ENCODE peak calls at places on chromosome 17, in seven cellular contexts. D is fibroblast of lung, I is endothelial cell of umbilical vein, R is IMR-90, K is GM23248, Y is mammary epithelial cell, J is PC-3. O is an unnamed sample.

GRCh38 chr17:62750502-62751349 is 57.4 kb downstream of the MARCHF10 start:
- DNase-seq in D (peak; percentile 38), I (no peak), R (peak; percentile 24), K (no peak), Y (no peak), J (peak; percentile 75), O (no peak)

GRCh38 chr17:67578058-67578457 is 139.7 kb upstream of the NOL11 start:
- DNase-seq in D (no peak), I (no peak), R (no peak), K (no peak), Y (no peak), J (no peak), O (no peak)

GRCh38 chr17:17740627-17741237 is 59.5 kb downstream of the RAI1 start:
- DNase-seq in D (peak; percentile 67), I (no peak), R (no peak), K (no peak), Y (peak; percentile 61), J (no peak), O (peak; percentile 73)

GRCh38 chr17:37543527-37544122 is 53.9 kb downstream of the DUSP14 start:
- DNase-seq in D (no peak), I (no peak), R (no peak), K (no peak), Y (no peak), J (no peak), O (no peak)

GRCh38 chr17:38730526-38731379 is 612 bp downstream of the CISD3 start:
- DNase-seq in D (peak; percentile 44), I (peak; percentile 53), R (peak; percentile 42), K (peak; percentile 81), Y (peak; percentile 53), J (peak; percentile 46), O (no peak)

GRCh38 chr17:1000597-1001490 is 3.9 kb downstream of the TIMM22 start:
- DNase-seq in D (peak; percentile 53), I (peak; percentile 87), R (peak; percentile 74), K (peak; percentile 51), Y (no peak), J (no peak), O (peak; percentile 79)

GRCh38 chr17:1976000-1976682 is 49.0 kb downstream of the RTN4RL1 start:
- DNase-seq in D (no peak), I (no peak), R (no peak), K (no peak), Y (no peak), J (no peak), O (peak; percentile 53)

GRCh38 chr17:29136998-29137730 is 43.0 kb downstream of the MYO18A start:
- DNase-seq in D (peak; percentile 75), I (no peak), R (peak; percentile 79), K (peak; percentile 91), Y (no peak), J (peak; percentile 9), O (peak; percentile 95)

GRCh38 chr17:27217631-27218030 is 76.3 kb upstream of the WSB1 start:
- DNase-seq in D (no peak), I (no peak), R (no peak), K (no peak), Y (no peak), J (no peak), O (no peak)

GRCh38 chr17:49375544-49375943 is 13.5 kb upstream of the ZNF652 start:
- DNase-seq in D (no peak), I (no peak), R (no peak), K (no peak), Y (no peak), J (no peak), O (no peak)

GRCh38 chr17:49381793-49382192 is 19.7 kb upstream of the ZNF652 start:
- DNase-seq in D (no peak), I (no peak), R (no peak), K (no peak), Y (no peak), J (no peak), O (no peak)

GRCh38 chr17:49379926-49380325 is 17.9 kb upstream of the ZNF652 start:
- DNase-seq in D (peak; percentile 49), I (no peak), R (no peak), K (peak; percentile 28), Y (no peak), J (no peak), O (no peak)

GRCh38 chr17:49381033-49381432 is 19.0 kb upstream of the ZNF652 start:
- DNase-seq in D (no peak), I (no peak), R (no peak), K (no peak), Y (no peak), J (no peak), O (no peak)

GRCh38 chr17:49378311-49378710 is 16.3 kb upstream of the ZNF652 start:
- DNase-seq in D (no peak), I (no peak), R (no peak), K (no peak), Y (no peak), J (no peak), O (no peak)
- H4K20me1 ChIP-seq in D (no peaks in the 10 kb centered on the region), I (no peaks in the 10 kb centered on the region), R (no peaks in the 10 kb centered on the region), K (no peaks in the 10 kb centered on the region), Y (no peaks in the 10 kb centered on the region), J (no peaks in the 10 kb centered on the region), O (no peaks in the 10 kb centered on the region)

DNA sequence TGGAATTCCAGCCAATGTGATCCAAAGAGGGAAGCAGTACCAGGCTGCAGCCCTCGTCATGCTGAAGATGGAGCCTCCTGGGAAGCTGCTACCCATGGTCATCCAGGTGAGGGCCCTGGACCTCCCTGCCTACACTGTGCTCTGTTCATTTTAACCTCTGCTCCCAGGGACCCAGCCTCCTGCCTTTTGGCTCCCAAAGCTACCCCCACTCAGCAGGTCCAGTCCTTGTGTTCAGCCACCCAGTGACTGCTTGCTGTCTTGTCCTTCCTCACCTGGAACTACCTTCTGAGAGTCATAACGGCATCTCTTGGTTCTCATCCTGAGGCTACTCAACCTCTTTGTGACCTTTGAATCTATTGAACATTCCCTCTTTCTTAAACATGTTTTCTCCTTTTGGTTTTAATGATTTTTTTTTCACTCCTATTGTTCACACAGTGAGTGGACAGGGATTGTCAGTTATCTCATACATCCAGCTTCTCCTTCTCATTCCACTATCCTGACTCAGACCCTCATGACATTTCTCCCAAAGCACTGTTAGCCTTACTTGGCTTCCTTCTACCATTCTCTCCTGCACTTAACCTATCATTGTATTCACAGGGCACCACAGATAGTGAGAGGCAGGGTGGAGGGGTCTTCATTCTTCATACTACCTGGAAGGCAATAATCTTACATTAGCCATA is 53.3 kb downstream of the GOSR1 start:
- DNase-seq in D (peak; percentile 78), I (peak; percentile 47), R (peak; percentile 71), K (peak; percentile 79), Y (no peak), J (no peak), O (peak; percentile 97)
- H3K4me2 ChIP-seq in D (no peak overlapping the region), I (no peak overlapping the region), R (no peak overlapping the region), K (peak overlapping the region; percentile 47), Y (no peak overlapping the region), J (no peak overlapping the region), O (no peak overlapping the region)

GRCh38 chr17:81480140-81480917 is 32.3 kb downstream of the ACTG1 start:
- DNase-seq in D (peak; percentile 69), I (no peak), R (peak; percentile 76), K (peak; percentile 72), Y (no peak), J (peak; percentile 45), O (peak; percentile 97)
- H3K4me1 ChIP-seq in D (no peaks in the 10 kb centered on the region), I (peaks cover 9% of the 10 kb centered on the region), R (peaks cover 10% of the 10 kb centered on the region), K (no peaks in the 10 kb centered on the region), Y (peaks cover 16% of the 10 kb centered on the region), J (peaks cover 3% of the 10 kb centered on the region), O (peaks cover 15% of the 10 kb centered on the region)

GRCh38 chr17:21010705-21011596 is 31.9 kb downstream of the USP22 start:
- DNase-seq in D (no peak), I (no peak), R (no peak), K (no peak), Y (no peak), J (no peak), O (no peak)

GRCh38 chr17:21013983-21014382 is 28.8 kb downstream of the USP22 start:
- DNase-seq in D (no peak), I (no peak), R (no peak), K (no peak), Y (no peak), J (no peak), O (no peak)

GRCh38 chr17:21015564-21015963 is 27.2 kb downstream of the USP22 start:
- DNase-seq in D (no peak), I (no peak), R (no peak), K (no peak), Y (no peak), J (no peak), O (no peak)

GRCh38 chr17:21014498-21014897 is 28.3 kb downstream of the USP22 start:
- DNase-seq in D (no peak), I (no peak), R (no peak), K (no peak), Y (no peak), J (no peak), O (no peak)

GRCh38 chr17:21012736-21013135 is 30.1 kb downstream of the USP22 start:
- DNase-seq in D (no peak), I (no peak), R (no peak), K (no peak), Y (no peak), J (no peak), O (no peak)
- H4K20me1 ChIP-seq in D (no peaks in the 10 kb centered on the region), I (peaks cover 11% of the 10 kb centered on the region), R (peaks cover 93% of the 10 kb centered on the region), K (peaks cover 4% of the 10 kb centered on the region), Y (no peaks in the 10 kb centered on the region), J (peaks cover 73% of the 10 kb centered on the region), O (peaks cover 79% of the 10 kb centered on the region)

GRCh38 chr17:81254955-81255717 is 16.0 kb downstream of the NDUFAF8 start:
- DNase-seq in D (peak; percentile 77), I (peak; percentile 64), R (peak; percentile 82), K (peak; percentile 83), Y (no peak), J (peak; percentile 77), O (peak; percentile 95)

GRCh38 chr17:81259058-81259605 is 20.0 kb downstream of the NDUFAF8 start:
- DNase-seq in D (no peak), I (no peak), R (no peak), K (no peak), Y (no peak), J (no peak), O (no peak)

GRCh38 chr17:81258292-81258691 is 19.2 kb downstream of the NDUFAF8 start:
- DNase-seq in D (no peak), I (no peak), R (no peak), K (no peak), Y (no peak), J (no peak), O (no peak)

GRCh38 chr17:81257533-81257932 is 18.4 kb downstream of the NDUFAF8 start:
- DNase-seq in D (no peak), I (no peak), R (no peak), K (no peak), Y (no peak), J (no peak), O (no peak)

GRCh38 chr17:81256616-81257015 is 17.5 kb downstream of the NDUFAF8 start:
- DNase-seq in D (peak; percentile 61), I (no peak), R (peak; percentile 79), K (peak; percentile 73), Y (peak; percentile 30), J (peak; percentile 23), O (peak; percentile 99)
- H3K4me2 ChIP-seq in D (peak overlapping the region; percentile 51), I (no peak overlapping the region), R (no peak overlapping the region), K (no peak overlapping the region), Y (no peak overlapping the region), J (no peak overlapping the region), O (no peak overlapping the region)

DNA sequence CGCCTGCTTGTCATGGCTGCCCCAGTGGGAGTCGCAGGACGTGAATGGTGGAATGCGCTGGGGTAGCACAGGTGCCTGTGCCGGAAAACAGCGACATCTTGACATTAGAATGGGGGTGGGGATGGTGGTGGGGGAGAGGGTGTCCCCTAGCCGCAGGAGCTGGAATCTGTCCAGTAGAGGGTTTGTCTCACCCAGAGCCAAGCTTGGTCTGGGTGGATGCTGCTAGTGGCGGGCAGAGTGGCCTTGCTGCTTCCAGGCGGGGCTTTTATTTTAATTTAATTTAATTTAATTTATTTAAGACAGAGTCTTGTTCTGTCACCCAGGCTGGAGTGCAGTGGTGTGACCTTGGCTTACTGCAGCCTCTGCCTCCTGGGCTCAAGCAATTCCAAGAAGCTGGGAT is 7.7 kb downstream of the BAIAP2 start:
- DNase-seq in D (no peak), I (no peak), R (no peak), K (no peak), Y (no peak), J (no peak), O (no peak)
- H3K4me1 ChIP-seq in D (peaks cover 18% of the 10 kb centered on the region), I (peaks cover 29% of the 10 kb centered on the region), R (peaks cover 22% of the 10 kb centered on the region), K (peaks cover 35% of the 10 kb centered on the region), Y (peaks cover 83% of the 10 kb centered on the region), J (peaks cover 71% of the 10 kb centered on the region), O (peaks cover 36% of the 10 kb centered on the region)